ENCODE peak calls at places on chromosomes 11 and 22, in six cellular contexts. F is A172; G is ureter; L is GM13977; Z is transverse colon; R is activated CD4-positive, CD25-positive, alpha-beta regulatory T cell. A is an unnamed sample.

GRCh38 chr11:64637346-64638016 is 46.5 kb downstream of the SLC22A12 start:
- DNase-seq in G (no peak), Z (no peak), L (no peak), R (no peak), F (no peak), A (no peak)

GRCh38 chr11:44621784-44622183 is 56.3 kb downstream of the CD82 start:
- DNase-seq in R (no peak), G (no peak), F (no peak), L (no peak), Z (no peak), A (no peak)

GRCh38 chr11:110939471-110939870 is 227.2 kb upstream of the ARHGAP20 start:
- DNase-seq in Z (no peak), F (no peak), L (no peak), G (no peak), R (no peak), A (no peak)

GRCh38 chr11:107252429-107253161 is 205.0 kb downstream of the CWF19L2 start:
- DNase-seq in L (no peak), F (no peak), G (no peak), R (no peak), Z (no peak), A (no peak)

GRCh38 chr22:32644252-32645100 is 157.0 kb upstream of the TIMP3 start:
- DNase-seq in G (peak; percentile 83), Z (peak; percentile 50), F (peak; percentile 74), R (no peak), L (no peak), A (no peak)

GRCh38 chr11:95084509-95084908 is 5.1 kb upstream of the ENDOD1 start:
- DNase-seq in R (no peak), G (no peak), F (no peak), L (peak; percentile 27), Z (no peak), A (no peak)

GRCh38 chr11:70146895-70147520 is 56.1 kb upstream of the FADD start:
- DNase-seq in L (no peak), R (no peak), F (no peak), Z (no peak), G (no peak), A (no peak)

GRCh38 chr11:114678125-114679036 is at the start of gene NXPE2:
- DNase-seq in R (no peak), G (no peak), Z (peak; percentile 76), L (no peak), F (peak; percentile 68), A (no peak)

GRCh38 chr11:122998727-122999370 is 17.2 kb upstream of the BSX start:
- DNase-seq in R (no peak), F (no peak), Z (no peak), L (no peak), G (no peak), A (no peak)

GRCh38 chr11:47768090-47768620 is 1.0 kb upstream of the FNBP4 start:
- DNase-seq in L (no peak), G (peak; percentile 73), F (peak; percentile 93), R (no peak), Z (peak; percentile 72), A (peak; percentile 7)

GRCh38 chr11:62539238-62539925 is 7.2 kb downstream of the AHNAK start:
- DNase-seq in G (peak; percentile 87), L (peak; percentile 34), R (peak; percentile 45), F (peak; percentile 89), Z (peak; percentile 80), A (no peak)

GRCh38 chr11:115720537-115721308 is 216.5 kb upstream of the CADM1 start:
- DNase-seq in L (no peak), G (no peak), Z (no peak), R (no peak), F (no peak), A (peak; percentile 38)

GRCh38 chr11:104529916-104530315 is 366.0 kb upstream of the PDGFD start:
- DNase-seq in L (no peak), F (no peak), R (no peak), G (no peak), Z (no peak), A (no peak)

GRCh38 chr11:62574363-62575057 is 819 bp upstream of the EEF1G start:
- DNase-seq in R (no peak), F (no peak), L (peak; percentile 36), Z (peak; percentile 41), G (no peak), A (no peak)

GRCh38 chr11:124892131-124892530 is 5.5 kb downstream of the ROBO4 start:
- DNase-seq in F (no peak), R (no peak), L (no peak), Z (no peak), G (peak; percentile 4), A (no peak)

GRCh38 chr11:22624742-22625447 is 728 bp downstream of the FANCF start:
- DNase-seq in F (peak; percentile 60), L (peak; percentile 44), Z (peak; percentile 76), G (peak; percentile 78), R (peak; percentile 29), A (peak; percentile 28)

GRCh38 chr11:132623496-132623895 is 908.8 kb downstream of the OPCML start:
- DNase-seq in F (no peak), G (no peak), L (no peak), R (no peak), Z (no peak), A (no peak)

GRCh38 chr11:92886243-92886905 is 83.1 kb upstream of the MTNR1B start:
- DNase-seq in G (peak; percentile 69), L (peak; percentile 73), Z (peak; percentile 37), F (peak; percentile 38), R (no peak), A (peak; percentile 57)

GRCh38 chr11:73158356-73159051 is 16.4 kb upstream of the FCHSD2 start:
- DNase-seq in G (no peak), F (no peak), Z (no peak), R (no peak), L (no peak), A (no peak)

GRCh38 chr22:20904008-20904979 is 12.9 kb upstream of the CRKL start:
- DNase-seq in L (no peak), F (peak; percentile 33), G (no peak), R (no peak), Z (no peak), A (no peak)

GRCh38 chr11:4891996-4892640 is 10.4 kb downstream of the OR51T1 start:
- DNase-seq in R (no peak), F (peak; percentile 73), Z (no peak), L (no peak), G (no peak), A (no peak)

GRCh38 chr11:75214411-75214821 is 26.2 kb upstream of the TPBGL start:
- DNase-seq in R (peak; percentile 58), G (peak; percentile 74), F (peak; percentile 87), L (peak; percentile 69), Z (peak; percentile 73), A (peak; percentile 45)